ENCODE peak calls at places on chromosome 7, in four cellular contexts. O is T-helper 2 cell treated with Interferon-gamma antibody and Interleukin-4, amounts not matched to agents 5 μg/mL and 100 μg/mL, for 36 hours; S is NCI-H774; E is EL. T is an unnamed sample.

GRCh38 chr7:94276797-94277196 is 117.9 kb upstream of the COL1A2 start:
- DNase-seq in O (no peak), E (peak; percentile 53), S (no peak), T (peak; percentile 57)

GRCh38 chr7:23470290-23471089 is at the start of gene IGF2BP3:
- DNase-seq in S (peak; percentile 81), E (peak; percentile 98), O (peak; percentile 64), T (peak; percentile 96)

GRCh38 chr7:74305987-74306736 is 17.0 kb downstream of the CLIP2 start:
- DNase-seq in O (no peak), E (no peak), S (no peak), T (peak; percentile 46)

GRCh38 chr7:65827366-65827765 is 45.5 kb upstream of the VKORC1L1 start:
- DNase-seq in E (peak; percentile 24), S (no peak), O (no peak), T (no peak)

GRCh38 chr7:141220263-141220662 is 146.4 kb downstream of the TMEM178B start:
- DNase-seq in S (peak; percentile 6), E (peak; percentile 32), O (no peak), T (peak; percentile 21)

GRCh38 chr7:8058852-8059251 is 90.3 kb downstream of the GLCCI1 start:
- DNase-seq in O (no peak), S (no peak), E (no peak), T (no peak)

GRCh38 chr7:159144756-159145543 is at the start of gene VIPR2:
- DNase-seq in E (no peak), O (peak; percentile 38), S (no peak), T (no peak)

GRCh38 chr7:71775648-71776047 is 636.5 kb downstream of the CALN1 start:
- DNase-seq in S (no peak), O (no peak), E (no peak), T (peak; percentile 61)

GRCh38 chr7:123367508-123368122 is 166.8 kb downstream of the IQUB start:
- DNase-seq in E (peak; percentile 5), O (no peak), S (no peak), T (peak; percentile 42)

GRCh38 chr7:94696981-94697670 is 41.2 kb upstream of the SGCE start:
- DNase-seq in S (no peak), E (peak; percentile 94), O (no peak), T (peak; percentile 86)

GRCh38 chr7:2358968-2359527 is 4.4 kb downstream of the EIF3B start:
- DNase-seq in E (no peak), O (no peak), S (no peak), T (no peak)

GRCh38 chr7:37782166-37782565 is 66.2 kb upstream of the NME8 start:
- DNase-seq in S (no peak), O (no peak), E (no peak), T (no peak)

GRCh38 chr7:87058739-87059524 is 522 bp downstream of the ELAPOR2 start:
- DNase-seq in E (no peak), O (no peak), S (peak; percentile 44), T (no peak)

GRCh38 chr7:867406-868188 is 8.8 kb upstream of the GET4 start:
- DNase-seq in S (no peak), O (no peak), E (peak; percentile 79), T (peak; percentile 86)

GRCh38 chr7:115117748-115118147 is 195.9 kb downstream of the MDFIC start:
- DNase-seq in S (no peak), E (no peak), O (no peak), T (no peak)

GRCh38 chr7:81802251-81802650 is 32.4 kb upstream of the HGF start:
- DNase-seq in E (no peak), S (no peak), O (no peak), T (no peak)

GRCh38 chr7:77320161-77320560 is 96.0 kb downstream of the GSAP start:
- DNase-seq in S (no peak), O (no peak), E (no peak), T (no peak)

GRCh38 chr7:45072131-45073030 is 16.4 kb downstream of the NACAD start:
- DNase-seq in O (no peak), S (no peak), E (no peak), T (no peak)

GRCh38 chr7:132544025-132544424 is 32.2 kb downstream of the PLXNA4 start:
- DNase-seq in E (no peak), S (no peak), O (no peak), T (no peak)

GRCh38 chr7:109844362-109844761 is 1246.6 kb upstream of the LRRN3 start:
- DNase-seq in E (peak; percentile 16), S (no peak), O (no peak), T (peak; percentile 43)

GRCh38 chr7:115230882-115231508 is 309.1 kb downstream of the MDFIC start:
- DNase-seq in E (peak; percentile 77), S (peak; percentile 57), O (no peak), T (peak; percentile 91)

GRCh38 chr7:137801003-137801402 is 45.8 kb downstream of the DGKI start:
- DNase-seq in E (peak; percentile 51), S (no peak), O (no peak), T (peak; percentile 27)

GRCh38 chr7:151404216-151405011 is 5.4 kb downstream of the WDR86 start:
- DNase-seq in E (peak; percentile 19), O (no peak), S (no peak), T (peak; percentile 51)

GRCh38 chr7:89517815-89518214 is 636.5 kb upstream of the STEAP1 start:
- DNase-seq in E (no peak), S (no peak), O (no peak), T (no peak)

GRCh38 chr7:6460990-6461584 is 13.3 kb upstream of the DAGLB start:
- DNase-seq in O (no peak), E (no peak), S (no peak), T (no peak)

GRCh38 chr7:150980663-150981062 is 2.5 kb upstream of the KCNH2 start:
- DNase-seq in E (no peak), S (no peak), O (no peak), T (no peak)

T was measured in astrocyte of the hippocampus.